ENCODE peak calls at places on chromosomes 12 and 14, in nine cellular contexts. One of them, this sample, is unnamed.

GRCh38 chr12:116832353-116832752 is 48.9 kb downstream of the HRK start:
- DNase-seq in left ventricle myocardium inferior: no peak
- DNase-seq in heart right ventricle: no peak
- DNase-seq in ovary: no peak
- DNase-seq in suprapubic skin: no peak
- DNase-seq in A549: no peak
- DNase-seq in psoas muscle: no peak
- DNase-seq in HCT116: no peak
- DNase-seq in brain microvascular endothelial cell: no peak
- DNase-seq in this sample: no peak

GRCh38 chr14:90429236-90429635 is 32.4 kb downstream of the CALM1 start:
- DNase-seq in A549: no peak
- DNase-seq in heart right ventricle: no peak
- DNase-seq in left ventricle myocardium inferior: no peak
- DNase-seq in ovary: no peak
- DNase-seq in brain microvascular endothelial cell: no peak
- DNase-seq in psoas muscle: no peak
- DNase-seq in HCT116: no peak
- DNase-seq in suprapubic skin: no peak
- DNase-seq in this sample: no peak

GRCh38 chr14:104689620-104690265 is 325 bp downstream of the INF2 start:
- DNase-seq in left ventricle myocardium inferior: no peak
- DNase-seq in suprapubic skin: no peak
- DNase-seq in heart right ventricle: peak
- DNase-seq in A549: no peak
- DNase-seq in psoas muscle: no peak
- DNase-seq in ovary: peak
- DNase-seq in HCT116: no peak
- DNase-seq in brain microvascular endothelial cell: no peak
- DNase-seq in this sample: no peak

GRCh38 chr12:14260011-14260993 is 105.2 kb upstream of the ATF7IP start:
- DNase-seq in ovary: peak
- DNase-seq in HCT116: peak
- DNase-seq in heart right ventricle: peak
- DNase-seq in brain microvascular endothelial cell: peak
- DNase-seq in left ventricle myocardium inferior: peak
- DNase-seq in psoas muscle: peak
- DNase-seq in suprapubic skin: peak
- DNase-seq in A549: peak
- DNase-seq in this sample: peak

GRCh38 chr14:45891417-45892080 is 638.5 kb upstream of the MIS18BP1 start:
- DNase-seq in psoas muscle: no peak
- DNase-seq in A549: no peak
- DNase-seq in HCT116: no peak
- DNase-seq in suprapubic skin: no peak
- DNase-seq in ovary: peak
- DNase-seq in left ventricle myocardium inferior: no peak
- DNase-seq in brain microvascular endothelial cell: no peak
- DNase-seq in heart right ventricle: no peak
- DNase-seq in this sample: peak

GRCh38 chr12:85279449-85280137 is 427 bp upstream of the ALX1 start:
- DNase-seq in A549: no peak
- DNase-seq in heart right ventricle: peak
- DNase-seq in HCT116: no peak
- DNase-seq in suprapubic skin: no peak
- DNase-seq in ovary: no peak
- DNase-seq in left ventricle myocardium inferior: peak
- DNase-seq in brain microvascular endothelial cell: peak
- DNase-seq in psoas muscle: no peak
- DNase-seq in this sample: no peak

GRCh38 chr14:54209501-54210231 is 187.1 kb upstream of the CDKN3 start:
- DNase-seq in ovary: no peak
- DNase-seq in heart right ventricle: no peak
- DNase-seq in suprapubic skin: no peak
- DNase-seq in left ventricle myocardium inferior: no peak
- DNase-seq in A549: no peak
- DNase-seq in HCT116: no peak
- DNase-seq in brain microvascular endothelial cell: no peak
- DNase-seq in psoas muscle: no peak
- DNase-seq in this sample: peak

GRCh38 chr12:80697270-80697887 is 10.1 kb upstream of the MYF6 start:
- DNase-seq in left ventricle myocardium inferior: no peak
- DNase-seq in psoas muscle: no peak
- DNase-seq in heart right ventricle: no peak
- DNase-seq in suprapubic skin: no peak
- DNase-seq in A549: no peak
- DNase-seq in HCT116: no peak
- DNase-seq in brain microvascular endothelial cell: no peak
- DNase-seq in ovary: no peak
- DNase-seq in this sample: no peak

GRCh38 chr14:94638961-94639817 is 27.0 kb downstream of the SERPINA3 start:
- DNase-seq in A549: no peak
- DNase-seq in heart right ventricle: no peak
- DNase-seq in psoas muscle: no peak
- DNase-seq in left ventricle myocardium inferior: no peak
- DNase-seq in brain microvascular endothelial cell: no peak
- DNase-seq in suprapubic skin: peak
- DNase-seq in ovary: no peak
- DNase-seq in HCT116: no peak
- DNase-seq in this sample: no peak

GRCh38 chr14:94633116-94633515 is 20.9 kb downstream of the SERPINA3 start:
- DNase-seq in A549: no peak
- DNase-seq in left ventricle myocardium inferior: no peak
- DNase-seq in psoas muscle: no peak
- DNase-seq in brain microvascular endothelial cell: no peak
- DNase-seq in ovary: no peak
- DNase-seq in heart right ventricle: no peak
- DNase-seq in HCT116: no peak
- DNase-seq in suprapubic skin: peak
- DNase-seq in this sample: no peak

GRCh38 chr14:94635143-94635542 is 23.0 kb downstream of the SERPINA3 start:
- DNase-seq in brain microvascular endothelial cell: no peak
- DNase-seq in heart right ventricle: no peak
- DNase-seq in A549: no peak
- DNase-seq in left ventricle myocardium inferior: no peak
- DNase-seq in suprapubic skin: no peak
- DNase-seq in HCT116: no peak
- DNase-seq in psoas muscle: no peak
- DNase-seq in ovary: no peak
- DNase-seq in this sample: no peak

GRCh38 chr14:94638330-94638729 is 26.1 kb downstream of the SERPINA3 start:
- DNase-seq in heart right ventricle: no peak
- DNase-seq in ovary: no peak
- DNase-seq in brain microvascular endothelial cell: peak
- DNase-seq in A549: no peak
- DNase-seq in left ventricle myocardium inferior: no peak
- DNase-seq in HCT116: no peak
- DNase-seq in suprapubic skin: peak
- DNase-seq in psoas muscle: no peak
- DNase-seq in this sample: peak

GRCh38 chr14:94636744-94637412 is 24.7 kb downstream of the SERPINA3 start:
- DNase-seq in brain microvascular endothelial cell: peak
- DNase-seq in A549: peak
- DNase-seq in ovary: no peak
- DNase-seq in left ventricle myocardium inferior: no peak
- DNase-seq in suprapubic skin: no peak
- DNase-seq in heart right ventricle: no peak
- DNase-seq in psoas muscle: no peak
- DNase-seq in HCT116: peak
- DNase-seq in this sample: no peak
- TF ChIP-seq CTCF in brain microvascular endothelial cell: peak
- TF ChIP-seq CTCF in A549: peak
- TF ChIP-seq CTCF in ovary: no peak
- TF ChIP-seq CTCF in left ventricle myocardium inferior: peak
- TF ChIP-seq CTCF in suprapubic skin: no peak
- TF ChIP-seq CTCF in heart right ventricle: no peak
- TF ChIP-seq CTCF in psoas muscle: no peak
- TF ChIP-seq CTCF in HCT116: peak
- TF ChIP-seq CTCF in this sample: peak

GRCh38 chr12:12788675-12789368 is 3.4 kb downstream of the APOLD1 start:
- DNase-seq in A549: peak
- DNase-seq in left ventricle myocardium inferior: no peak
- DNase-seq in brain microvascular endothelial cell: no peak
- DNase-seq in HCT116: peak
- DNase-seq in psoas muscle: peak
- DNase-seq in suprapubic skin: no peak
- DNase-seq in ovary: peak
- DNase-seq in heart right ventricle: no peak
- DNase-seq in this sample: no peak
- H3K27ac ChIP-seq in A549: peak
- H3K27ac ChIP-seq in left ventricle myocardium inferior: peak
- H3K27ac ChIP-seq in brain microvascular endothelial cell: no peak
- H3K27ac ChIP-seq in HCT116: no peak
- H3K27ac ChIP-seq in psoas muscle: peak
- H3K27ac ChIP-seq in suprapubic skin: no peak
- H3K27ac ChIP-seq in ovary: peak
- H3K27ac ChIP-seq in heart right ventricle: peak
- H3K27ac ChIP-seq in this sample: peak

GRCh38 chr12:65282840-65283239 is 4.4 kb downstream of the MSRB3 start:
- DNase-seq in brain microvascular endothelial cell: no peak
- DNase-seq in psoas muscle: no peak
- DNase-seq in suprapubic skin: no peak
- DNase-seq in left ventricle myocardium inferior: no peak
- DNase-seq in A549: no peak
- DNase-seq in heart right ventricle: no peak
- DNase-seq in ovary: no peak
- DNase-seq in HCT116: no peak
- DNase-seq in this sample: no peak
- TF ChIP-seq CTCF in brain microvascular endothelial cell: no peak
- TF ChIP-seq CTCF in psoas muscle: no peak
- TF ChIP-seq CTCF in suprapubic skin: no peak
- TF ChIP-seq CTCF in left ventricle myocardium inferior: no peak
- TF ChIP-seq CTCF in A549: no peak
- TF ChIP-seq CTCF in heart right ventricle: no peak
- TF ChIP-seq CTCF in ovary: no peak
- TF ChIP-seq CTCF in HCT116: no peak
- TF ChIP-seq CTCF in this sample: peak

GRCh38 chr14:100299238-100299560 is 7.0 kb downstream of the SLC25A29 start:
- DNase-seq in heart right ventricle: no peak
- DNase-seq in left ventricle myocardium inferior: peak
- DNase-seq in psoas muscle: peak
- DNase-seq in brain microvascular endothelial cell: no peak
- DNase-seq in HCT116: no peak
- DNase-seq in ovary: no peak
- DNase-seq in suprapubic skin: no peak
- DNase-seq in A549: no peak
- DNase-seq in this sample: no peak
- H3K27ac ChIP-seq in heart right ventricle: no peak
- H3K27ac ChIP-seq in left ventricle myocardium inferior: no peak
- H3K27ac ChIP-seq in psoas muscle: no peak
- H3K27ac ChIP-seq in brain microvascular endothelial cell: no peak
- H3K27ac ChIP-seq in HCT116: no peak
- H3K27ac ChIP-seq in ovary: no peak
- H3K27ac ChIP-seq in suprapubic skin: no peak
- H3K27ac ChIP-seq in A549: no peak
- H3K27ac ChIP-seq in this sample: no peak

GRCh38 chr12:114368685-114369084 is 37.3 kb downstream of the TBX5 start:
- DNase-seq in ovary: no peak
- DNase-seq in A549: no peak
- DNase-seq in psoas muscle: peak
- DNase-seq in heart right ventricle: peak
- DNase-seq in HCT116: no peak
- DNase-seq in suprapubic skin: peak
- DNase-seq in brain microvascular endothelial cell: no peak
- DNase-seq in left ventricle myocardium inferior: no peak
- DNase-seq in this sample: no peak

GRCh38 chr12:114371733-114372132 is 34.2 kb downstream of the TBX5 start:
- DNase-seq in suprapubic skin: no peak
- DNase-seq in psoas muscle: no peak
- DNase-seq in left ventricle myocardium inferior: no peak
- DNase-seq in heart right ventricle: no peak
- DNase-seq in A549: no peak
- DNase-seq in ovary: no peak
- DNase-seq in brain microvascular endothelial cell: no peak
- DNase-seq in HCT116: no peak
- DNase-seq in this sample: no peak

GRCh38 chr12:114369088-114369487 is 36.9 kb downstream of the TBX5 start:
- DNase-seq in ovary: no peak
- DNase-seq in psoas muscle: no peak
- DNase-seq in brain microvascular endothelial cell: no peak
- DNase-seq in HCT116: no peak
- DNase-seq in heart right ventricle: no peak
- DNase-seq in left ventricle myocardium inferior: no peak
- DNase-seq in suprapubic skin: no peak
- DNase-seq in A549: no peak
- DNase-seq in this sample: no peak

GRCh38 chr12:114371250-114371649 is 34.7 kb downstream of the TBX5 start:
- DNase-seq in HCT116: no peak
- DNase-seq in ovary: no peak
- DNase-seq in left ventricle myocardium inferior: no peak
- DNase-seq in heart right ventricle: no peak
- DNase-seq in brain microvascular endothelial cell: no peak
- DNase-seq in psoas muscle: no peak
- DNase-seq in suprapubic skin: no peak
- DNase-seq in A549: no peak
- DNase-seq in this sample: no peak
- TF ChIP-seq CTCF in HCT116: no peak
- TF ChIP-seq CTCF in ovary: no peak
- TF ChIP-seq CTCF in left ventricle myocardium inferior: no peak
- TF ChIP-seq CTCF in heart right ventricle: no peak
- TF ChIP-seq CTCF in brain microvascular endothelial cell: no peak
- TF ChIP-seq CTCF in psoas muscle: no peak
- TF ChIP-seq CTCF in suprapubic skin: no peak
- TF ChIP-seq CTCF in A549: no peak
- TF ChIP-seq CTCF in this sample: no peak

DNA sequence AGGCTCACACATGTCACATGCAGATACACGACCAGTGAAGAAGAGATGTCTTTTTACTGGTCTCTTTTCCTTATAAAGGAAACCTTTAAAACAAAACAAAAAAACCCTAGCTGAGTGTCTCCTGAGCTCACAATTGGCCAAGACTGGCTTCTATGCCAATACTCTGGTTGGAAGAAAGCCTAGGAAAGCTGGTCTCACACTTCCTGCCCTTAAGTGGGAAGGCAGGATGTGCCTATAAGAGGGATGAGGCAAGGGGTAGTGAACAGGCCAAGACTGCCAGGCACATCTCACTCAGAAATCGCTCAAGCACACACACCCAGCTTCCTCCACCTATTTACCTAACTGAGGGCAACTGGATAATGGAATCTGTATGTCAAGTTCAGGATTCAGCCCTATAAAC is 50.0 kb downstream of the SOCS2 start:
- DNase-seq in HCT116: no peak
- DNase-seq in suprapubic skin: no peak
- DNase-seq in A549: no peak
- DNase-seq in ovary: no peak
- DNase-seq in brain microvascular endothelial cell: no peak
- DNase-seq in heart right ventricle: no peak
- DNase-seq in left ventricle myocardium inferior: no peak
- DNase-seq in psoas muscle: no peak
- DNase-seq in this sample: no peak
- H3K27ac ChIP-seq in HCT116: no peak
- H3K27ac ChIP-seq in suprapubic skin: no peak
- H3K27ac ChIP-seq in A549: no peak
- H3K27ac ChIP-seq in ovary: no peak
- H3K27ac ChIP-seq in brain microvascular endothelial cell: no peak
- H3K27ac ChIP-seq in heart right ventricle: no peak
- H3K27ac ChIP-seq in left ventricle myocardium inferior: no peak
- H3K27ac ChIP-seq in psoas muscle: no peak
- H3K27ac ChIP-seq in this sample: no peak

DNA sequence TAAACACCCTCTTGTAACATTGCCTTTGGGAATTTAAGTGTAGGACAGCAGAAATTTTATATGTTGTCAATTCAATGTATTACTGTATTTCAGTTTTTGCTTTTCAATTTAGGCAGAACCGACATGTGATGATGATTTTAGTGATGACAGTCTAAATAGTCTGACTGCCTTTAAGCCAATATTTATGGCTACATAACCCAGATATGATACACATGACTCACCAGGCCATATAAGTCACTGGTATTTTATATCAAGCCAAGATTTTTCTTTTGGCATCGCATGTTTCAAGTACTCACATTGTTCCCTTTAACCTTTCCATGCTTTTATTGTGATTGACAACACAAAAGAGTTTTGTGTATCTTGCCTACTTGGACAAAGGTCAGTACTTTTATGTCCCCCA is 13.6 kb upstream of the PPM1A start:
- DNase-seq in suprapubic skin: no peak
- DNase-seq in left ventricle myocardium inferior: no peak
- DNase-seq in HCT116: no peak
- DNase-seq in heart right ventricle: no peak
- DNase-seq in ovary: no peak
- DNase-seq in brain microvascular endothelial cell: no peak
- DNase-seq in psoas muscle: no peak
- DNase-seq in A549: no peak
- DNase-seq in this sample: no peak
- TF ChIP-seq CTCF in suprapubic skin: no peak
- TF ChIP-seq CTCF in left ventricle myocardium inferior: no peak
- TF ChIP-seq CTCF in HCT116: no peak
- TF ChIP-seq CTCF in heart right ventricle: no peak
- TF ChIP-seq CTCF in ovary: no peak
- TF ChIP-seq CTCF in brain microvascular endothelial cell: no peak
- TF ChIP-seq CTCF in psoas muscle: no peak
- TF ChIP-seq CTCF in A549: no peak
- TF ChIP-seq CTCF in this sample: no peak